ENCODE peak calls at places on chromosomes 13 and 19, in eight cellular contexts. One of them, this sample, is unnamed.

GRCh38 chr13:99303863-99304521 is 3.2 kb downstream of the GPR183 start:
- DNase-seq in AG20443: no peak
- DNase-seq in stomach: no peak
- DNase-seq in RPMI7951: peak
- DNase-seq in ELR: no peak
- DNase-seq in AG08395: no peak
- DNase-seq in fibroblast of villous mesenchyme: no peak
- DNase-seq in HT-29: no peak
- DNase-seq in this sample: no peak

GRCh38 chr19:48636859-48637448 is at the start of gene DBP:
- DNase-seq in AG08395: no peak
- DNase-seq in HT-29: peak
- DNase-seq in RPMI7951: peak
- DNase-seq in AG20443: no peak
- DNase-seq in fibroblast of villous mesenchyme: no peak
- DNase-seq in stomach: peak
- DNase-seq in ELR: peak
- DNase-seq in this sample: no peak

GRCh38 chr13:108700421-108701170 is 71.2 kb downstream of the MYO16 start:
- DNase-seq in HT-29: no peak
- DNase-seq in stomach: no peak
- DNase-seq in ELR: peak
- DNase-seq in AG20443: no peak
- DNase-seq in AG08395: no peak
- DNase-seq in fibroblast of villous mesenchyme: peak
- DNase-seq in RPMI7951: peak
- DNase-seq in this sample: no peak

GRCh38 chr19:11418518-11419506 is at the start of gene RGL3:
- DNase-seq in AG20443: peak
- DNase-seq in AG08395: peak
- DNase-seq in fibroblast of villous mesenchyme: no peak
- DNase-seq in ELR: peak
- DNase-seq in stomach: peak
- DNase-seq in RPMI7951: peak
- DNase-seq in HT-29: peak
- DNase-seq in this sample: no peak

GRCh38 chr19:34828156-34828555 is 55.1 kb upstream of the ZNF599 start:
- DNase-seq in AG08395: no peak
- DNase-seq in HT-29: no peak
- DNase-seq in fibroblast of villous mesenchyme: no peak
- DNase-seq in AG20443: no peak
- DNase-seq in ELR: no peak
- DNase-seq in RPMI7951: no peak
- DNase-seq in stomach: no peak
- DNase-seq in this sample: no peak

GRCh38 chr19:33777351-33777750 is 19.3 kb upstream of the KCTD15 start:
- DNase-seq in stomach: no peak
- DNase-seq in ELR: no peak
- DNase-seq in fibroblast of villous mesenchyme: no peak
- DNase-seq in HT-29: no peak
- DNase-seq in RPMI7951: no peak
- DNase-seq in AG08395: no peak
- DNase-seq in AG20443: no peak
- DNase-seq in this sample: no peak

GRCh38 chr19:4861147-4861546 is 6.3 kb downstream of the PLIN3 start:
- DNase-seq in stomach: peak
- DNase-seq in AG08395: no peak
- DNase-seq in ELR: no peak
- DNase-seq in RPMI7951: no peak
- DNase-seq in HT-29: peak
- DNase-seq in AG20443: no peak
- DNase-seq in fibroblast of villous mesenchyme: no peak
- DNase-seq in this sample: no peak

GRCh38 chr13:73465629-73465974 is 406.8 kb downstream of the KLF5 start:
- DNase-seq in ELR: peak
- DNase-seq in AG08395: no peak
- DNase-seq in fibroblast of villous mesenchyme: no peak
- DNase-seq in stomach: no peak
- DNase-seq in AG20443: peak
- DNase-seq in RPMI7951: peak
- DNase-seq in HT-29: peak
- DNase-seq in this sample: no peak

GRCh38 chr19:19361075-19361594 is 40.5 kb downstream of the MAU2 start:
- DNase-seq in AG08395: peak
- DNase-seq in ELR: peak
- DNase-seq in fibroblast of villous mesenchyme: peak
- DNase-seq in HT-29: peak
- DNase-seq in stomach: peak
- DNase-seq in RPMI7951: peak
- DNase-seq in AG20443: peak
- DNase-seq in this sample: peak

GRCh38 chr13:51584731-51585191 is 499 bp downstream of the WDFY2 start:
- DNase-seq in fibroblast of villous mesenchyme: peak
- DNase-seq in AG08395: no peak
- DNase-seq in ELR: peak
- DNase-seq in stomach: peak
- DNase-seq in HT-29: peak
- DNase-seq in AG20443: peak
- DNase-seq in RPMI7951: peak
- DNase-seq in this sample: peak

This sample was measured in HEK293T.